ENCODE peak calls at places on chromosomes 3 and 15, in five cellular contexts. G, W, V, I and P are unnamed samples.

GRCh38 chr3:14989943-14990753 is 42.8 kb downstream of the NR2C2 start:
- DNase-seq in W (no peak), V (no peak), I (no peak), G (no peak), P (peak)

GRCh38 chr3:141401584-141402475 is 33.5 kb downstream of the ZBTB38 start:
- DNase-seq in G (peak), V (peak), W (no peak), I (peak), P (no peak)

GRCh38 chr3:126685041-126685440 is 19.0 kb upstream of the CHCHD6 start:
- DNase-seq in V (no peak), W (no peak), I (no peak), G (no peak), P (no peak)

GRCh38 chr15:96542130-96542770 is 211.8 kb downstream of the NR2F2 start:
- DNase-seq in I (no peak), V (no peak), G (peak), W (no peak), P (no peak)

GRCh38 chr15:37940886-37941285 is 6.4 kb downstream of the TMCO5A start:
- DNase-seq in G (no peak), I (no peak), V (no peak), W (no peak), P (peak)

GRCh38 chr3:105676621-105677300 is 192.1 kb downstream of the CBLB start:
- DNase-seq in W (no peak), V (no peak), I (no peak), G (no peak), P (no peak)

GRCh38 chr3:50600141-50600753 is 11.3 kb downstream of the CISH start:
- DNase-seq in W (no peak), V (no peak), I (no peak), G (no peak), P (no peak)

GRCh38 chr3:33331414-33331813 is 54.2 kb downstream of the FBXL2 start:
- DNase-seq in G (peak), V (no peak), W (peak), I (no peak), P (no peak)

GRCh38 chr3:110624571-110624970 is 447.0 kb upstream of the NECTIN3 start:
- DNase-seq in V (no peak), G (no peak), I (no peak), W (no peak), P (no peak)